ENCODE peak calls at places on chromosome 10, in seven cellular contexts. K, Z, P, D, S, Y and C are unnamed samples.

GRCh38 chr10:114616516-114616915 is 41.6 kb downstream of the ABLIM1 start:
- DNase-seq in P (no peak), K (no peak), D (no peak), Z (peak; percentile 39), Y (no peak), S (no peak), C (no peak)

GRCh38 chr10:21518629-21519321 is 6.7 kb downstream of the SKIDA1 start:
- DNase-seq in K (no peak), Z (peak; percentile 49), Y (no peak), P (no peak), S (no peak), D (no peak), C (no peak)

GRCh38 chr10:110901954-110902819 is 16.8 kb downstream of the BBIP1 start:
- DNase-seq in Y (no peak), Z (peak; percentile 44), K (no peak), S (no peak), D (no peak), P (no peak), C (peak; percentile 68)

GRCh38 chr10:49128854-49129253 is 5.0 kb downstream of the FAM170B start:
- DNase-seq in S (no peak), D (no peak), K (no peak), Y (no peak), Z (no peak), P (no peak), C (no peak)

GRCh38 chr10:10138685-10139084 is 879.0 kb upstream of the CELF2 start:
- DNase-seq in Y (no peak), P (no peak), Z (no peak), K (no peak), S (no peak), D (no peak), C (no peak)

GRCh38 chr10:119426699-119427098 is 115.8 kb downstream of the RGS10 start:
- DNase-seq in Y (no peak), P (no peak), K (no peak), S (no peak), Z (no peak), D (peak; percentile 1), C (no peak)

GRCh38 chr10:103761075-103761920 is 94.1 kb downstream of the SH3PXD2A start:
- DNase-seq in Z (no peak), S (no peak), D (no peak), P (no peak), Y (no peak), K (no peak), C (no peak)

GRCh38 chr10:34091796-34092195 is 723.3 kb downstream of the PARD3 start:
- DNase-seq in P (no peak), K (no peak), Z (no peak), Y (no peak), D (no peak), S (no peak), C (no peak)

GRCh38 chr10:101919026-101919784 is 75.6 kb upstream of the KCNIP2 start:
- DNase-seq in P (no peak), S (peak; percentile 64), Y (no peak), Z (no peak), K (no peak), D (no peak), C (no peak)

GRCh38 chr10:63105811-63106755 is 27.0 kb upstream of the NRBF2 start:
- DNase-seq in D (peak; percentile 54), Y (no peak), K (no peak), S (peak; percentile 25), Z (peak; percentile 43), P (no peak), C (no peak)

GRCh38 chr10:86872757-86873156 is 84.7 kb downstream of the MMRN2 start:
- DNase-seq in S (peak; percentile 50), Z (peak; percentile 11), K (no peak), P (no peak), Y (no peak), D (peak; percentile 37), C (no peak)

GRCh38 chr10:6300106-6300783 is 97.5 kb downstream of the PFKFB3 start:
- DNase-seq in K (no peak), D (peak; percentile 41), Z (peak; percentile 67), S (no peak), Y (peak; percentile 89), P (no peak), C (no peak)

GRCh38 chr10:110512461-110513187 is 14.9 kb downstream of the DUSP5 start:
- DNase-seq in Y (no peak), P (no peak), D (no peak), Z (peak; percentile 90), S (no peak), K (no peak), C (peak; percentile 62)

GRCh38 chr10:50554381-50554994 is 69.3 kb downstream of the SGMS1 start:
- DNase-seq in S (peak; percentile 44), P (no peak), Y (no peak), D (no peak), Z (no peak), K (peak; percentile 8), C (no peak)

GRCh38 chr10:72323108-72323932 is 31.4 kb downstream of the DNAJB12 start:
- DNase-seq in Y (no peak), P (no peak), K (no peak), D (no peak), Z (no peak), S (no peak), C (no peak)